ENCODE peak calls at places on chromosomes 13 and 19, in five cellular contexts. K is BJ, O is heart left ventricle, G is fibroblast of pulmonary artery, S is pancreas. Y is an unnamed sample.

GRCh38 chr19:38319421-38320258 is at the start of gene KCNK6:
- DNase-seq in K (no peak), O (peak; percentile 61), G (peak; percentile 23), S (peak; percentile 82), Y (no peak)

GRCh38 chr13:60990032-60990733 is 425.5 kb downstream of the PCDH20 start:
- DNase-seq in K (no peak), O (no peak), G (no peak), S (peak; percentile 45), Y (no peak)

GRCh38 chr13:102571075-102571474 is 25.7 kb upstream of the TPP2 start:
- DNase-seq in K (no peak), O (no peak), G (no peak), S (no peak), Y (no peak)

GRCh38 chr13:80054806-80055205 is 286.1 kb downstream of the SPRY2 start:
- DNase-seq in K (no peak), O (no peak), G (no peak), S (no peak), Y (no peak)

GRCh38 chr19:15313649-15314279 is 18.6 kb downstream of the BRD4 start:
- DNase-seq in K (no peak), O (no peak), G (no peak), S (no peak), Y (no peak)

GRCh38 chr13:50915562-50915961 is 6.0 kb downstream of the RNASEH2B start:
- DNase-seq in K (no peak), O (no peak), G (no peak), S (no peak), Y (no peak)

GRCh38 chr13:101417043-101417406 is 717 bp upstream of the NALCN start:
- DNase-seq in K (no peak), O (no peak), G (peak; percentile 66), S (no peak), Y (no peak)

GRCh38 chr19:18807861-18808331 is 16.8 kb upstream of the COMP start:
- DNase-seq in K (peak; percentile 47), O (no peak), G (no peak), S (peak; percentile 14), Y (no peak)

GRCh38 chr13:62920181-62920580 is 1504.5 kb upstream of the PCDH20 start:
- DNase-seq in K (peak; percentile 70), O (no peak), G (no peak), S (no peak), Y (no peak)

GRCh38 chr13:98800078-98800477 is 47.6 kb upstream of the SLC15A1 start:
- DNase-seq in K (no peak), O (no peak), G (no peak), S (no peak), Y (no peak)

GRCh38 chr13:59823495-59823894 is 340.2 kb downstream of the DIAPH3 start:
- DNase-seq in K (no peak), O (no peak), G (peak; percentile 44), S (no peak), Y (peak; percentile 38)

GRCh38 chr13:56187331-56187730 is 953.4 kb upstream of the PRR20A start:
- DNase-seq in K (no peak), O (no peak), G (no peak), S (peak; percentile 32), Y (no peak)

GRCh38 chr13:28744656-28745055 is 25.9 kb upstream of the SLC46A3 start:
- DNase-seq in K (no peak), O (no peak), G (no peak), S (no peak), Y (no peak)

GRCh38 chr13:108342369-108343289 is 73.1 kb downstream of the TNFSF13B start:
- DNase-seq in K (no peak), O (no peak), G (peak; percentile 56), S (no peak), Y (no peak)

GRCh38 chr13:113005997-113006396 is 37.0 kb downstream of the MCF2L start:
- DNase-seq in K (no peak), O (no peak), G (no peak), S (no peak), Y (no peak)

GRCh38 chr19:13718733-13719132 is 45.6 kb upstream of the MRI1 start:
- DNase-seq in K (no peak), O (no peak), G (peak; percentile 34), S (no peak), Y (peak; percentile 53)

GRCh38 chr13:57716295-57716694 is 84.8 kb downstream of the PCDH17 start:
- DNase-seq in K (no peak), O (no peak), G (no peak), S (no peak), Y (no peak)

GRCh38 chr19:54906819-54907218 is 871 bp downstream of the NCR1 start:
- DNase-seq in K (no peak), O (no peak), G (no peak), S (no peak), Y (no peak)

GRCh38 chr13:98297043-98297442 is 120.0 kb upstream of the RNF113B start:
- DNase-seq in K (no peak), O (no peak), G (no peak), S (no peak), Y (no peak)

GRCh38 chr19:41352609-41353465 is 885 bp downstream of the TGFB1 start:
- DNase-seq in K (no peak), O (peak; percentile 72), G (peak; percentile 51), S (peak; percentile 86), Y (no peak)

GRCh38 chr13:114282143-114282685 is 813 bp downstream of the UPF3A start:
- DNase-seq in K (peak; percentile 20), O (peak; percentile 29), G (peak; percentile 75), S (peak; percentile 72), Y (no peak)

GRCh38 chr19:45160870-45161714 is at the start of gene NKPD1:
- DNase-seq in K (no peak), O (no peak), G (no peak), S (peak; percentile 90), Y (no peak)

GRCh38 chr13:41520699-41521630 is 63.6 kb downstream of the RGCC start:
- DNase-seq in K (no peak), O (no peak), G (no peak), S (no peak), Y (no peak)

GRCh38 chr19:41792513-41793413 is 3.6 kb upstream of the CEACAM3 start:
- DNase-seq in K (no peak), O (no peak), G (peak; percentile 56), S (no peak), Y (no peak)

GRCh38 chr19:52248256-52248655 is 21.1 kb upstream of the ZNF766 start:
- DNase-seq in K (no peak), O (peak; percentile 35), G (peak; percentile 51), S (no peak), Y (no peak)

GRCh38 chr19:2984196-2984490 is 6.8 kb downstream of the TLE6 start:
- DNase-seq in K (no peak), O (no peak), G (no peak), S (no peak), Y (no peak)

GRCh38 chr19:55146648-55147218 is 2.3 kb downstream of the TNNT1 start:
- DNase-seq in K (no peak), O (no peak), G (no peak), S (no peak), Y (no peak)

GRCh38 chr19:8041553-8041952 is 11.0 kb upstream of the CCL25 start:
- DNase-seq in K (no peak), O (no peak), G (no peak), S (no peak), Y (no peak)

GRCh38 chr13:22154041-22154440 is 483.2 kb downstream of the FGF9 start:
- DNase-seq in K (no peak), O (no peak), G (no peak), S (no peak), Y (no peak)

GRCh38 chr19:10478476-10478875 is 24.7 kb downstream of the KEAP1 start:
- DNase-seq in K (peak; percentile 19), O (no peak), G (no peak), S (no peak), Y (no peak)

GRCh38 chr19:10473192-10473591 is 30.0 kb downstream of the KEAP1 start:
- DNase-seq in K (no peak), O (no peak), G (no peak), S (no peak), Y (no peak)

GRCh38 chr19:10474962-10475451 is 28.1 kb downstream of the KEAP1 start:
- DNase-seq in K (no peak), O (no peak), G (no peak), S (no peak), Y (no peak)

GRCh38 chr19:10478903-10479384 is 24.2 kb downstream of the KEAP1 start:
- DNase-seq in K (peak; percentile 62), O (peak; percentile 93), G (peak; percentile 90), S (peak; percentile 93), Y (no peak)
- TF ChIP-seq CTCF in K (peak; percentile 70), O (peak; percentile 90), G (peak; percentile 25), S (peak; percentile 73), Y (peak; percentile 25)

GRCh38 chr13:110063490-110063889 is 243.5 kb downstream of the COL4A1 start:
- DNase-seq in K (no peak), O (no peak), G (no peak), S (no peak), Y (no peak)

GRCh38 chr13:110061270-110061669 is 245.7 kb downstream of the COL4A1 start:
- DNase-seq in K (no peak), O (no peak), G (no peak), S (no peak), Y (no peak)

GRCh38 chr13:110062077-110062776 is 244.7 kb downstream of the COL4A1 start:
- DNase-seq in K (no peak), O (peak; percentile 38), G (no peak), S (no peak), Y (no peak)

GRCh38 chr13:110064022-110064421 is 242.9 kb downstream of the COL4A1 start:
- DNase-seq in K (no peak), O (no peak), G (no peak), S (no peak), Y (no peak)

GRCh38 chr13:110062777-110063442 is 244.0 kb downstream of the COL4A1 start:
- DNase-seq in K (no peak), O (no peak), G (no peak), S (no peak), Y (no peak)
- H3K4me3 ChIP-seq in K (no peak overlapping the region), O (no peak overlapping the region), G (no peak overlapping the region), S (no peak overlapping the region), Y (no peak overlapping the region)

GRCh38 chr13:109767023-109767422 is 19.4 kb downstream of the IRS2 start:
- DNase-seq in K (no peak), O (no peak), G (no peak), S (no peak), Y (no peak)
- TF ChIP-seq CTCF in K (no peak), O (no peak), G (no peak), S (no peak), Y (no peak)

DNA sequence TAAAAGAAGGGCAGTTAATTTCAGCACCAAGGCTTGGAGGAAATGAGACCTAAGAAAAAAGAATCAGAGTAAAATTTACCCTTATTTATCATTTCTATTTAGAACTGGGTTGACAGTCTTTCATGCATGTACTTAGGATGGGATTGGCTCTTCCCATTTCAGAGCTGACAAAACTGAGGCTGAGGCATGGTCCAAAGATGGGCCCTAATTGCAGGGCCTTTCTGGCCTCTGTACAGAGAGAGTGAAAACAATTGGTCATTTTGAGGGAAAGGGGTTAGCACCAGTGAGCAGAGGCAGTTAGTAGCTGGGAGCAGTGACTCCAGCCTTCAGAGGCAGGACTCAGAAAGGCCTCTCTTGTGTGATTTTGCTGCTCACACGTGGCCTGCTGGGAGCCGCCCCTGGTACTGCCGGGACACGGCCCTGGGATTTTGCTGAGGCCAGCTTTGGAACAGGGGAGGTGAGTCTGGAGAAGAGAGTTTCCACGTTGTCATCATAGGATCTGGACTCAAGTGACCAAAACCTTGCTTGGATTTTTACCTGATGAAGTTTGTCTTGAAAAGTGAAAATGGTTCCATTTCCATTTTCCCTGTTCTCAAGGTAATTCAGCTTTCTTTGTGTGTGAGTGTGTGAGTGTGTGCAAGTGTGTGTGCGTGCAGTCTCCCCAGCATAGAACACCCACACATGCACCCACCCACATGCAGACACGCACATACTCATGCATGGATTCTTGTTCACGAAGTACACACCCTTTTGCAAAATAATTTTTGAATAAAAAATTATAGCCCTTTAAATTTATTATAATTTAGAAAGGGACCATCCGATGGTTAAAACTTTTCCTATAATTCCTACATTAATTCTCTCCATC is at the start of gene ZNF536:
- DNase-seq in K (no peak), O (no peak), G (no peak), S (no peak), Y (no peak)
- H3K4me3 ChIP-seq in K (no peak within 1 kb of the TSS), O (no peak within 1 kb of the TSS), G (no peak within 1 kb of the TSS), S (no peak within 1 kb of the TSS), Y (no peak within 1 kb of the TSS)